ENCODE peak calls at places on chromosomes 7 and 10, in four cellular contexts. One of them, this sample, is unnamed.
A peak's percentile ranks its signal among the peaks of the same experiment; 100 is the strongest.

GRCh38 chr10:31739759-31740158 is 188.9 kb downstream of the ARHGAP12 start:
- DNase-seq in stomach: no peak
- DNase-seq in endothelial cell: no peak
- DNase-seq in nephron progenitor cell: no peak
- DNase-seq in this sample: no peak

GRCh38 chr7:84529480-84530205 is 335.1 kb upstream of the SEMA3A start:
- DNase-seq in stomach: no peak
- DNase-seq in endothelial cell: no peak
- DNase-seq in nephron progenitor cell: no peak
- DNase-seq in this sample: no peak

GRCh38 chr10:7364474-7364873 is 46.4 kb downstream of the SFMBT2 start:
- DNase-seq in stomach: no peak
- DNase-seq in endothelial cell: no peak
- DNase-seq in nephron progenitor cell: no peak
- DNase-seq in this sample: no peak

GRCh38 chr7:156999611-157000046 is 10.8 kb downstream of the MNX1 start:
- DNase-seq in stomach: peak; percentile 40
- DNase-seq in endothelial cell: no peak
- DNase-seq in nephron progenitor cell: no peak
- DNase-seq in this sample: peak; percentile 71

GRCh38 chr7:50807026-50807730 is 24.5 kb upstream of the GRB10 start:
- DNase-seq in stomach: no peak
- DNase-seq in endothelial cell: no peak
- DNase-seq in nephron progenitor cell: no peak
- DNase-seq in this sample: no peak

GRCh38 chr7:49433794-49434193 is 339.6 kb upstream of the VWC2 start:
- DNase-seq in stomach: no peak
- DNase-seq in endothelial cell: no peak
- DNase-seq in nephron progenitor cell: no peak
- DNase-seq in this sample: no peak

GRCh38 chr7:123916240-123916724 is 8.8 kb upstream of the SPAM1 start:
- DNase-seq in stomach: no peak
- DNase-seq in endothelial cell: no peak
- DNase-seq in nephron progenitor cell: no peak
- DNase-seq in this sample: no peak

GRCh38 chr10:106508920-106509319 is 655.6 kb downstream of the SORCS1 start:
- DNase-seq in stomach: no peak
- DNase-seq in endothelial cell: no peak
- DNase-seq in nephron progenitor cell: no peak
- DNase-seq in this sample: no peak

GRCh38 chr10:101095550-101096213 is 33.9 kb downstream of the KAZALD1 start:
- DNase-seq in stomach: peak; percentile 80
- DNase-seq in endothelial cell: peak; percentile 88
- DNase-seq in nephron progenitor cell: peak; percentile 84
- DNase-seq in this sample: peak; percentile 79

GRCh38 chr7:38410056-38410455 is 136.6 kb upstream of the TARP start:
- DNase-seq in stomach: no peak
- DNase-seq in endothelial cell: no peak
- DNase-seq in nephron progenitor cell: no peak
- DNase-seq in this sample: no peak

GRCh38 chr7:96322847-96323461 is 1.1 kb upstream of the SLC25A13 start:
- DNase-seq in stomach: no peak
- DNase-seq in endothelial cell: no peak
- DNase-seq in nephron progenitor cell: no peak
- DNase-seq in this sample: no peak

GRCh38 chr10:127944256-127944655 is 37.4 kb downstream of the PTPRE start:
- DNase-seq in stomach: no peak
- DNase-seq in endothelial cell: no peak
- DNase-seq in nephron progenitor cell: no peak
- DNase-seq in this sample: no peak

GRCh38 chr10:43959854-43960415 is 311.3 kb upstream of the ZNF32 start:
- DNase-seq in stomach: no peak
- DNase-seq in endothelial cell: no peak
- DNase-seq in nephron progenitor cell: no peak
- DNase-seq in this sample: peak; percentile 55

GRCh38 chr10:129883029-129883428 is 81.0 kb downstream of the EBF3 start:
- DNase-seq in stomach: no peak
- DNase-seq in endothelial cell: no peak
- DNase-seq in nephron progenitor cell: no peak
- DNase-seq in this sample: no peak

GRCh38 chr7:121395494-121395960 is 581 bp downstream of the FAM3C start:
- DNase-seq in stomach: peak; percentile 42
- DNase-seq in endothelial cell: no peak
- DNase-seq in nephron progenitor cell: no peak
- DNase-seq in this sample: no peak

GRCh38 chr7:3725660-3726059 is 424.6 kb downstream of the SDK1 start:
- DNase-seq in stomach: no peak
- DNase-seq in endothelial cell: no peak
- DNase-seq in nephron progenitor cell: no peak
- DNase-seq in this sample: no peak

GRCh38 chr7:3721422-3721821 is 420.4 kb downstream of the SDK1 start:
- DNase-seq in stomach: no peak
- DNase-seq in endothelial cell: no peak
- DNase-seq in nephron progenitor cell: no peak
- DNase-seq in this sample: no peak

GRCh38 chr7:3725145-3725544 is 424.1 kb downstream of the SDK1 start:
- DNase-seq in stomach: no peak
- DNase-seq in endothelial cell: no peak
- DNase-seq in nephron progenitor cell: no peak
- DNase-seq in this sample: no peak

GRCh38 chr7:3722396-3722846 is 421.4 kb downstream of the SDK1 start:
- DNase-seq in stomach: no peak
- DNase-seq in endothelial cell: peak; percentile 16
- DNase-seq in nephron progenitor cell: peak; percentile 56
- DNase-seq in this sample: no peak
- TF ChIP-seq CTCF in stomach: no peak
- TF ChIP-seq CTCF in endothelial cell: no peak
- TF ChIP-seq CTCF in nephron progenitor cell: no peak
- TF ChIP-seq CTCF in this sample: peak; percentile 48

GRCh38 chr10:125337510-125337909 is 177.1 kb upstream of the CTBP2 start:
- DNase-seq in stomach: no peak
- DNase-seq in endothelial cell: peak; percentile 11
- DNase-seq in nephron progenitor cell: no peak
- DNase-seq in this sample: no peak
- TF ChIP-seq CTCF in stomach: no peak
- TF ChIP-seq CTCF in endothelial cell: peak; percentile 30
- TF ChIP-seq CTCF in nephron progenitor cell: no peak
- TF ChIP-seq CTCF in this sample: peak; percentile 57

GRCh38 chr10:95602382-95602781 is 41.2 kb upstream of the SORBS1 start:
- DNase-seq in stomach: no peak
- DNase-seq in endothelial cell: no peak
- DNase-seq in nephron progenitor cell: no peak
- DNase-seq in this sample: no peak

GRCh38 chr10:95606922-95607321 is 45.8 kb upstream of the SORBS1 start:
- DNase-seq in stomach: no peak
- DNase-seq in endothelial cell: no peak
- DNase-seq in nephron progenitor cell: no peak
- DNase-seq in this sample: no peak

GRCh38 chr10:95601116-95601719 is 40.0 kb upstream of the SORBS1 start:
- DNase-seq in stomach: peak; percentile 87
- DNase-seq in endothelial cell: peak; percentile 82
- DNase-seq in nephron progenitor cell: peak; percentile 80
- DNase-seq in this sample: peak; percentile 78

GRCh38 chr10:95605163-95605562 is 44.0 kb upstream of the SORBS1 start:
- DNase-seq in stomach: no peak
- DNase-seq in endothelial cell: no peak
- DNase-seq in nephron progenitor cell: no peak
- DNase-seq in this sample: no peak

GRCh38 chr10:95604630-95605029 is 43.5 kb upstream of the SORBS1 start:
- DNase-seq in stomach: no peak
- DNase-seq in endothelial cell: no peak
- DNase-seq in nephron progenitor cell: peak; percentile 26
- DNase-seq in this sample: no peak
- TF ChIP-seq CTCF in stomach: no peak
- TF ChIP-seq CTCF in endothelial cell: no peak
- TF ChIP-seq CTCF in nephron progenitor cell: no peak
- TF ChIP-seq CTCF in this sample: no peak

GRCh38 chr7:77417801-77418200 is 1.7 kb upstream of the GSAP start:
- DNase-seq in stomach: no peak
- DNase-seq in endothelial cell: no peak
- DNase-seq in nephron progenitor cell: no peak
- DNase-seq in this sample: no peak

GRCh38 chr7:77415474-77415821 is 701 bp downstream of the GSAP start:
- DNase-seq in stomach: peak; percentile 33
- DNase-seq in endothelial cell: no peak
- DNase-seq in nephron progenitor cell: peak; percentile 33
- DNase-seq in this sample: no peak

GRCh38 chr7:77415822-77416620 is at the start of gene GSAP:
- DNase-seq in stomach: peak; percentile 83
- DNase-seq in endothelial cell: peak; percentile 41
- DNase-seq in nephron progenitor cell: peak; percentile 64
- DNase-seq in this sample: no peak

GRCh38 chr7:77419102-77419501 is 3.0 kb upstream of the GSAP start:
- DNase-seq in stomach: no peak
- DNase-seq in endothelial cell: no peak
- DNase-seq in nephron progenitor cell: no peak
- DNase-seq in this sample: no peak

DNA sequence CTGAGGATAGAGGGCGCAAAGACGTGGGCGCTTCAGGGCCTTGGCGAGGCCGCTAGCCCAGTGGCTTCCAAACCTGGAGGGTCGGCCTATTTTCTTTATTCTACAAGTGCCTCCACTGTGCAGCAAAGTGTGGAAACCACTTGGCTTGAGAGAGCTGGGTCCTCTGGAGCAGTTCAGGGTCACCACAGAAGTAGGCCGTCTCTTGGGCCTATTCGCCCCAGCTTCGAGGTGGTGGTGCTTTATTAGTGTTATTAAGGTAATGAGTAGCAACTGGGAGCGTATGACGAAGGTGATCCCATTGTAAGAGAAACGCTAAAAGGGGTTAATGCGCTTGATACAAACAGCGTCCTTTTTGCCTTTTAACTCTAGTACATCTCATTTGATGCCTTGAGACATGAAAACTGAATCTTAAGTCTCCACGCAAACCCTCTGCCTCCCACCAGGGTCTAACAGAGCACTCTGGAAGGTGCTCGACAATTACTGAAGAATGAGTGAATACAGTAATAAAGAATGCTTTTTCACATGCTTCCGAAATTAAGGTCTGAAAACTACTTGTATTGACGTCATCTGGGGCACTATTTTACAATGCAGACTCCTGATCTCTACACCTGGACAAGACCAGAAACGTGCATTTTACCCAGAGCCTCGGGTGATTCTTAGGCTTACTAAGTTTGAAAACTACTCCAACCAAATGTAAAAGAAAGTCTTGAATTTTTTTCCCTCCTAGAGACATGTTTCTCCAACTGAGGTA is 647 bp upstream of the GSAP start:
- DNase-seq in stomach: no peak
- DNase-seq in endothelial cell: no peak
- DNase-seq in nephron progenitor cell: no peak
- DNase-seq in this sample: no peak
- TF ChIP-seq CTCF in stomach: no peak
- TF ChIP-seq CTCF in endothelial cell: no peak
- TF ChIP-seq CTCF in nephron progenitor cell: no peak
- TF ChIP-seq CTCF in this sample: peak; percentile 23

GRCh38 chr10:62818426-62819011 is 2.4 kb upstream of the EGR2 start:
- DNase-seq in stomach: no peak
- DNase-seq in endothelial cell: peak; percentile 68
- DNase-seq in nephron progenitor cell: peak; percentile 72
- DNase-seq in this sample: no peak
- TF ChIP-seq CTCF in stomach: no peak
- TF ChIP-seq CTCF in endothelial cell: no peak
- TF ChIP-seq CTCF in nephron progenitor cell: no peak
- TF ChIP-seq CTCF in this sample: no peak

GRCh38 chr10:11345224-11346054 is 266.0 kb downstream of the USP6NL start:
- DNase-seq in stomach: no peak
- DNase-seq in endothelial cell: peak; percentile 41
- DNase-seq in nephron progenitor cell: no peak
- DNase-seq in this sample: no peak
- TF ChIP-seq CTCF in stomach: no peak
- TF ChIP-seq CTCF in endothelial cell: no peak
- TF ChIP-seq CTCF in nephron progenitor cell: no peak
- TF ChIP-seq CTCF in this sample: peak; percentile 28

GRCh38 chr7:105289704-105290103 is 99.0 kb downstream of the SRPK2 start:
- DNase-seq in stomach: no peak
- DNase-seq in endothelial cell: no peak
- DNase-seq in nephron progenitor cell: no peak
- DNase-seq in this sample: no peak
- TF ChIP-seq CTCF in stomach: no peak
- TF ChIP-seq CTCF in endothelial cell: no peak
- TF ChIP-seq CTCF in nephron progenitor cell: no peak
- TF ChIP-seq CTCF in this sample: no peak

GRCh38 chr7:1276626-1277175 is 44.0 kb downstream of the UNCX start:
- DNase-seq in stomach: no peak
- DNase-seq in endothelial cell: no peak
- DNase-seq in nephron progenitor cell: no peak
- DNase-seq in this sample: no peak

GRCh38 chr7:1275685-1276424 is 43.2 kb downstream of the UNCX start:
- DNase-seq in stomach: no peak
- DNase-seq in endothelial cell: no peak
- DNase-seq in nephron progenitor cell: no peak
- DNase-seq in this sample: no peak

GRCh38 chr7:1271656-1272055 is 39.0 kb downstream of the UNCX start:
- DNase-seq in stomach: no peak
- DNase-seq in endothelial cell: no peak
- DNase-seq in nephron progenitor cell: no peak
- DNase-seq in this sample: no peak

GRCh38 chr7:1274121-1274875 is 41.6 kb downstream of the UNCX start:
- DNase-seq in stomach: no peak
- DNase-seq in endothelial cell: no peak
- DNase-seq in nephron progenitor cell: no peak
- DNase-seq in this sample: no peak

GRCh38 chr7:1274876-1275684 is 42.4 kb downstream of the UNCX start:
- DNase-seq in stomach: no peak
- DNase-seq in endothelial cell: no peak
- DNase-seq in nephron progenitor cell: no peak
- DNase-seq in this sample: no peak
- TF ChIP-seq CTCF in stomach: no peak
- TF ChIP-seq CTCF in endothelial cell: no peak
- TF ChIP-seq CTCF in nephron progenitor cell: no peak
- TF ChIP-seq CTCF in this sample: no peak